ENCODE peak calls at places on chromosome 1, in five cellular contexts. S is D341Med; I is left ventricle myocardium inferior; L is stimulated activated CD8-positive, alpha-beta memory T cell treated with anti-CD3 and anti-CD28 coated beads, Interleukin-2, amount 100 ng/mL, for 1 hour; R is fibroblast of lung. M is an unnamed sample.

GRCh38 chr1:42146916-42147320 is 6.3 kb upstream of the GUCA2B start:
- DNase-seq in I (peak; percentile 63), L (peak; percentile 38), R (peak; percentile 53), S (peak; percentile 81), M (peak; percentile 28)

GRCh38 chr1:161858271-161858670 is 92.2 kb downstream of the ATF6 start:
- DNase-seq in R (no peak), I (no peak), S (no peak), L (no peak), M (no peak)

GRCh38 chr1:30538226-30538625 is 185.2 kb downstream of the MATN1 start:
- DNase-seq in I (no peak), L (no peak), S (no peak), R (no peak), M (no peak)

GRCh38 chr1:91725961-91726704 is 159.8 kb downstream of the TGFBR3 start:
- DNase-seq in S (no peak), R (peak; percentile 98), I (no peak), L (no peak), M (peak; percentile 70)

GRCh38 chr1:2050793-2051682 is 827 bp downstream of the PRKCZ start:
- DNase-seq in S (no peak), L (no peak), R (no peak), I (no peak), M (no peak)

GRCh38 chr1:36516372-36517018 is 33.8 kb upstream of the CSF3R start:
- DNase-seq in S (peak; percentile 83), I (peak; percentile 33), L (peak; percentile 9), R (peak; percentile 53), M (peak; percentile 4)

GRCh38 chr1:32028746-32029145 is 15.1 kb downstream of the KHDRBS1 start:
- DNase-seq in L (no peak), I (no peak), S (no peak), R (no peak), M (no peak)

GRCh38 chr1:201481761-201482493 is 12.9 kb upstream of the PHLDA3 start:
- DNase-seq in S (peak; percentile 90), R (peak; percentile 80), I (peak; percentile 86), L (peak; percentile 68), M (peak; percentile 56)

GRCh38 chr1:8169364-8170058 is 143.4 kb upstream of the ERRFI1 start:
- DNase-seq in S (peak; percentile 75), I (peak; percentile 35), L (peak; percentile 41), R (peak; percentile 96), M (peak; percentile 71)

GRCh38 chr1:179762241-179762640 is 19.1 kb downstream of the FAM163A start:
- DNase-seq in I (no peak), L (no peak), R (no peak), S (no peak), M (no peak)

GRCh38 chr1:240310226-240310925 is 218.7 kb downstream of the FMN2 start:
- DNase-seq in L (no peak), I (no peak), R (peak; percentile 89), S (no peak), M (no peak)

GRCh38 chr1:115429242-115429641 is 91.2 kb upstream of the NGF start:
- DNase-seq in R (peak; percentile 29), S (no peak), L (no peak), I (no peak), M (no peak)

GRCh38 chr1:209150114-209150513 is 433.4 kb upstream of the CAMK1G start:
- DNase-seq in I (no peak), R (peak; percentile 61), S (no peak), L (no peak), M (no peak)